ENCODE peak calls at places on chromosomes 7 and 10, in five cellular contexts. J is PC-3; F is adrenal gland; R is effector memory CD4-positive, alpha-beta T cell; N is uterus. C is an unnamed sample.

GRCh38 chr10:56624082-56624481 is 263.0 kb upstream of the ZWINT start:
- DNase-seq in J (no peak), F (no peak), R (no peak), N (no peak), C (no peak)

GRCh38 chr7:55144955-55145342 is 126.1 kb downstream of the EGFR start:
- DNase-seq in J (no peak), F (no peak), R (no peak), N (no peak), C (no peak)

GRCh38 chr7:7418997-7419396 is 116.7 kb downstream of the COL28A1 start:
- DNase-seq in J (no peak), F (no peak), R (no peak), N (no peak), C (no peak)

GRCh38 chr7:33107136-33108066 is 1.8 kb downstream of the RP9 start:
- DNase-seq in J (peak; percentile 55), F (peak; percentile 30), R (no peak), N (peak; percentile 39), C (peak; percentile 38)

GRCh38 chr7:142636751-142637150 is 112.5 kb upstream of the PRSS1 start:
- DNase-seq in J (no peak), F (no peak), R (no peak), N (no peak), C (no peak)

GRCh38 chr10:132912685-132913558 is 29.4 kb downstream of the CFAP46 start:
- DNase-seq in J (no peak), F (no peak), R (no peak), N (no peak), C (peak; percentile 15)

GRCh38 chr7:28180364-28181147 is at the start of gene JAZF1:
- DNase-seq in J (peak; percentile 15), F (peak; percentile 72), R (peak; percentile 44), N (peak; percentile 79), C (peak; percentile 57)

GRCh38 chr10:97128851-97129186 is 56.9 kb downstream of the SLIT1 start:
- DNase-seq in J (no peak), F (no peak), R (no peak), N (no peak), C (no peak)

GRCh38 chr10:8705415-8705814 is 650.9 kb downstream of the GATA3 start:
- DNase-seq in J (peak; percentile 6), F (no peak), R (no peak), N (no peak), C (no peak)

GRCh38 chr10:26491934-26492333 is 53.8 kb downstream of the APBB1IP start:
- DNase-seq in J (no peak), F (no peak), R (no peak), N (no peak), C (no peak)

GRCh38 chr7:73473636-73474035 is 40.1 kb downstream of the FZD9 start:
- DNase-seq in J (no peak), F (no peak), R (no peak), N (no peak), C (no peak)

GRCh38 chr10:95279042-95279820 is 11.6 kb downstream of the PDLIM1 start:
- DNase-seq in J (peak; percentile 70), F (no peak), R (no peak), N (no peak), C (no peak)

GRCh38 chr10:15715619-15716227 is 4.0 kb downstream of the ITGA8 start:
- DNase-seq in J (peak; percentile 10), F (peak; percentile 27), R (no peak), N (no peak), C (peak; percentile 9)

GRCh38 chr10:86961481-86962091 is 3.2 kb downstream of the SNCG start:
- DNase-seq in J (peak; percentile 25), F (peak; percentile 32), R (no peak), N (peak; percentile 16), C (no peak)

GRCh38 chr7:7577888-7578287 is 11.2 kb downstream of the MIOS start:
- DNase-seq in J (no peak), F (no peak), R (no peak), N (no peak), C (no peak)

GRCh38 chr10:85619832-85620231 is 746.8 kb downstream of the GRID1 start:
- DNase-seq in J (no peak), F (no peak), R (no peak), N (no peak), C (no peak)

GRCh38 chr10:16192337-16192736 is 244.5 kb upstream of the PTER start:
- DNase-seq in J (no peak), F (no peak), R (no peak), N (no peak), C (no peak)

GRCh38 chr10:71675295-71675970 is 44.1 kb downstream of the C10orf105 start:
- DNase-seq in J (no peak), F (no peak), R (no peak), N (no peak), C (no peak)

GRCh38 chr10:2978111-2978510 is 89.2 kb upstream of the PFKP start:
- DNase-seq in J (peak; percentile 59), F (no peak), R (no peak), N (no peak), C (peak; percentile 47)

GRCh38 chr10:110355922-110356627 is 51.4 kb upstream of the SMNDC1 start:
- DNase-seq in J (no peak), F (no peak), R (no peak), N (no peak), C (no peak)

GRCh38 chr10:95429639-95430038 is 131.5 kb downstream of the SORBS1 start:
- DNase-seq in J (peak; percentile 65), F (no peak), R (no peak), N (no peak), C (no peak)

GRCh38 chr10:110534571-110534970 is 32.9 kb upstream of the SMC3 start:
- DNase-seq in J (no peak), F (no peak), R (no peak), N (no peak), C (no peak)

GRCh38 chr7:48786951-48787350 is 137.4 kb upstream of the CDC14C start:
- DNase-seq in J (no peak), F (no peak), R (no peak), N (no peak), C (no peak)

GRCh38 chr7:46725838-46726237 is 804.8 kb upstream of the IGFBP3 start:
- DNase-seq in J (peak; percentile 77), F (no peak), R (no peak), N (no peak), C (no peak)

GRCh38 chr10:95325863-95326262 is 35.1 kb upstream of the PDLIM1 start:
- DNase-seq in J (no peak), F (no peak), R (no peak), N (no peak), C (no peak)

GRCh38 chr10:35819736-35820135 is 177.6 kb upstream of the FZD8 start:
- DNase-seq in J (no peak), F (no peak), R (no peak), N (no peak), C (no peak)

GRCh38 chr7:27245798-27246691 is 3.4 kb downstream of the EVX1 start:
- DNase-seq in J (no peak), F (no peak), R (no peak), N (no peak), C (no peak)

GRCh38 chr10:116742367-116743265 is at the start of gene HSPA12A:
- DNase-seq in J (peak; percentile 73), F (peak; percentile 81), R (no peak), N (peak; percentile 76), C (peak; percentile 77)

GRCh38 chr10:131580674-131581073 is 269.2 kb upstream of the TCERG1L start:
- DNase-seq in J (no peak), F (no peak), R (no peak), N (no peak), C (no peak)

GRCh38 chr10:7285545-7286322 is 125.1 kb downstream of the SFMBT2 start:
- DNase-seq in J (no peak), F (no peak), R (no peak), N (no peak), C (no peak)
- H3K4me1 ChIP-seq in J (peaks cover 4% of the 10 kb centered on the region), F (no peaks in the 10 kb centered on the region), R (no peaks in the 10 kb centered on the region), N (no peaks in the 10 kb centered on the region), C (no peaks in the 10 kb centered on the region)

DNA sequence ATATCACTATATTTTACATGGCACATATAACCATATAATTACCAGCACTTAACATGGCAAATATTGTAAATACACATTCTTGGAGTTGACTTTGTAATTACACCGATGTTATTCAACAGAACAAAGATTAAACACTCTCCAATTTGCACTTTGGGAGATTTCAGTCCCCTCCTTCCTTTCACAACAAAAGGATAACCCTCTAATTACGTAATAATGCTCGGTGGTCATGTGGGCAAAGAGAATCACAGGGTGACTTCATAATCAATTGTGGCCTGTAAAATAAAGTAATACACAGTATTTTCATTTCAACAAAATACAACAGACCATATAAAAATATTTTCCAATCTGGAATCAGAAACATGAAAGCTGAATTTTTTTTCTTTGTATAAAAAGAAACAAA is 73.2 kb downstream of the RHOBTB1 start:
- DNase-seq in J (no peak), F (no peak), R (no peak), N (no peak), C (no peak)
- H3K4me1 ChIP-seq in J (no peaks in the 10 kb centered on the region), F (no peaks in the 10 kb centered on the region), R (no peaks in the 10 kb centered on the region), N (no peaks in the 10 kb centered on the region), C (no peaks in the 10 kb centered on the region)

GRCh38 chr10:43111921-43112607 is 26.2 kb upstream of the CSGALNACT2 start:
- DNase-seq in J (no peak), F (no peak), R (no peak), N (no peak), C (no peak)

GRCh38 chr10:43111101-43111500 is 27.1 kb upstream of the CSGALNACT2 start:
- DNase-seq in J (no peak), F (no peak), R (no peak), N (no peak), C (no peak)

GRCh38 chr10:43114031-43114742 is 24.1 kb upstream of the CSGALNACT2 start:
- DNase-seq in J (no peak), F (no peak), R (no peak), N (no peak), C (no peak)

GRCh38 chr10:43113201-43113893 is 24.9 kb upstream of the CSGALNACT2 start:
- DNase-seq in J (no peak), F (no peak), R (no peak), N (no peak), C (no peak)

GRCh38 chr10:43112608-43112961 is 25.7 kb upstream of the CSGALNACT2 start:
- DNase-seq in J (no peak), F (no peak), R (no peak), N (no peak), C (no peak)
- H3K4me1 ChIP-seq in J (peaks cover 5% of the 10 kb centered on the region), F (no peaks in the 10 kb centered on the region), R (no peaks in the 10 kb centered on the region), N (no peaks in the 10 kb centered on the region), C (no peaks in the 10 kb centered on the region)

GRCh38 chr7:158572000-158572828 is 15.4 kb downstream of the PTPRN2 start:
- DNase-seq in J (no peak), F (peak; percentile 27), R (no peak), N (no peak), C (no peak)
- H3K4me1 ChIP-seq in J (no peaks in the 10 kb centered on the region), F (no peaks in the 10 kb centered on the region), R (no peaks in the 10 kb centered on the region), N (no peaks in the 10 kb centered on the region), C (no peaks in the 10 kb centered on the region)